ENCODE peak calls at places on chromosomes 12 and 14, in four cellular contexts. I is colonic mucosa, M is heart left ventricle, B is lung. D is an unnamed sample.

GRCh38 chr12:4909734-4910501 is at the start of gene KCNA1:
- DNase-seq in I (no peak), B (no peak), M (no peak), D (no peak)

GRCh38 chr12:3010214-3010930 is 51.2 kb downstream of the TEAD4 start:
- DNase-seq in I (no peak), B (no peak), M (no peak), D (no peak)

GRCh38 chr14:31206536-31207286 is 882 bp downstream of the HECTD1 start:
- DNase-seq in M (peak; percentile 19), B (peak; percentile 41), I (peak; percentile 53), D (no peak)

GRCh38 chr12:31217356-31218130 is 108.4 kb downstream of the SINHCAF start:
- DNase-seq in M (no peak), I (no peak), B (no peak), D (no peak)

GRCh38 chr12:80937391-80938238 is at the start of gene LIN7A:
- DNase-seq in I (peak; percentile 17), M (peak; percentile 50), B (peak; percentile 35), D (peak; percentile 39)

GRCh38 chr12:102824218-102824835 is 92.7 kb downstream of the PAH start:
- DNase-seq in I (no peak), B (no peak), M (peak; percentile 20), D (peak; percentile 14)

GRCh38 chr14:54803926-54804719 is 98.5 kb downstream of the GCH1 start:
- DNase-seq in B (no peak), M (no peak), I (no peak), D (no peak)

GRCh38 chr12:130924946-130925345 is 28.8 kb upstream of the ADGRD1 start:
- DNase-seq in M (no peak), B (no peak), I (no peak), D (no peak)

GRCh38 chr12:75528692-75529091 is 17.3 kb upstream of the KRR1 start:
- DNase-seq in B (no peak), M (no peak), I (no peak), D (no peak)

GRCh38 chr14:61476105-61476736 is 154.8 kb downstream of the PRKCH start:
- DNase-seq in I (no peak), B (no peak), M (no peak), D (no peak)

GRCh38 chr12:2578191-2578590 is 216.6 kb upstream of the FKBP4 start:
- DNase-seq in M (no peak), I (no peak), B (no peak), D (no peak)

GRCh38 chr12:82801951-82802610 is 115.4 kb downstream of the TMTC2 start:
- DNase-seq in B (no peak), I (no peak), M (no peak), D (no peak)

GRCh38 chr12:54383041-54383609 is 1.4 kb downstream of the ZNF385A start:
- DNase-seq in I (no peak), M (no peak), B (no peak), D (peak; percentile 78)

GRCh38 chr12:92439397-92439779 is 263.4 kb upstream of the PLEKHG7 start:
- DNase-seq in I (no peak), M (no peak), B (no peak), D (no peak)

GRCh38 chr14:22506778-22507351 is 82.2 kb downstream of the DAD1 start:
- DNase-seq in I (no peak), B (no peak), M (no peak), D (no peak)

GRCh38 chr12:22283006-22283506 is 51.5 kb downstream of the ST8SIA1 start:
- DNase-seq in M (no peak), B (no peak), I (no peak), D (peak; percentile 31)

GRCh38 chr14:49898485-49898884 is 5.6 kb downstream of the ARF6 start:
- DNase-seq in M (no peak), I (no peak), B (no peak), D (no peak)

GRCh38 chr12:108980831-108981618 is 39.8 kb downstream of the SVOP start:
- DNase-seq in B (no peak), M (peak; percentile 34), I (no peak), D (no peak)

GRCh38 chr12:31222620-31223222 is 103.2 kb downstream of the SINHCAF start:
- DNase-seq in B (no peak), M (no peak), I (no peak), D (no peak)

GRCh38 chr14:54621686-54622085 is 54.8 kb downstream of the SAMD4A start:
- DNase-seq in B (no peak), I (no peak), M (no peak), D (no peak)

GRCh38 chr12:104358353-104359003 is 54.9 kb downstream of the EID3 start:
- DNase-seq in I (peak; percentile 73), M (peak; percentile 55), B (peak; percentile 63), D (no peak)

GRCh38 chr12:120940799-120941198 is 36.6 kb upstream of the SPPL3 start:
- DNase-seq in I (no peak), M (no peak), B (no peak), D (no peak)

GRCh38 chr14:97109234-97109633 is 312.1 kb downstream of the VRK1 start:
- DNase-seq in I (no peak), B (no peak), M (no peak), D (no peak)

GRCh38 chr12:52063081-52063985 is 6.4 kb upstream of the ATG101 start:
- DNase-seq in I (no peak), M (peak; percentile 60), B (no peak), D (no peak)
- H3K4me1 ChIP-seq in I (peaks cover 6% of the 10 kb centered on the region), M (no peaks in the 10 kb centered on the region), B (no peaks in the 10 kb centered on the region), D (peaks cover 9% of the 10 kb centered on the region)

GRCh38 chr12:124867389-124867930 is 3.8 kb upstream of the SCARB1 start:
- DNase-seq in M (no peak), I (no peak), B (no peak), D (no peak)

GRCh38 chr12:124868252-124868965 is 4.7 kb upstream of the SCARB1 start:
- DNase-seq in M (no peak), I (no peak), B (no peak), D (no peak)

GRCh38 chr12:124866195-124866882 is 2.7 kb upstream of the SCARB1 start:
- DNase-seq in M (no peak), B (no peak), I (no peak), D (no peak)

GRCh38 chr12:124865728-124866127 is 2.1 kb upstream of the SCARB1 start:
- DNase-seq in B (peak; percentile 34), M (no peak), I (no peak), D (no peak)

GRCh38 chr12:124866883-124867232 is 3.2 kb upstream of the SCARB1 start:
- DNase-seq in B (no peak), M (no peak), I (no peak), D (no peak)
- H3K4me1 ChIP-seq in B (no peaks in the 10 kb centered on the region), M (peaks cover 5% of the 10 kb centered on the region), I (peaks cover 8% of the 10 kb centered on the region), D (peaks cover 28% of the 10 kb centered on the region)

GRCh38 chr12:117664169-117664568 is 302.7 kb upstream of the NOS1 start:
- DNase-seq in B (no peak), M (no peak), I (no peak), D (no peak)
- H3K4me1 ChIP-seq in B (no peaks in the 10 kb centered on the region), M (no peaks in the 10 kb centered on the region), I (no peaks in the 10 kb centered on the region), D (no peaks in the 10 kb centered on the region)

DNA sequence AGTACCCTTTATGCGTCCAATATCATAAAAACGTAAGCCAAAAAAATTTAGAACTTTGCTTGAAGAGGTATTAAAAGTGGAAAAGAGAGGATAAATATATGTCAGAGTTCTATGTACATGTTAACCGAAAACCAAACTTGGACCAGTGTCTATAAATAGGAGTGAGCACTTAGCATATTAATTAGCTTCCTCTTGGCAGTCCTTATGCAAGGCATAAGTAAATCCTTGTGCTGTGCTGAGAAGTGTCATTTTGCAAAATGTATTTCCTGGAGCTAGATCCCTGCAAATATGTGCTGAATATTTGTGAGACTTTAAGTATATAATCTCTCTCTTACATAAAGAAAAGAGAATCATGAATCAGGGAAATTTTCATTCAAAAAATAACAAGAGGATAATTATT is 325.9 kb downstream of the PDZRN4 start:
- DNase-seq in B (no peak), M (no peak), I (no peak), D (no peak)
- H3K4me1 ChIP-seq in B (no peaks in the 10 kb centered on the region), M (no peaks in the 10 kb centered on the region), I (no peaks in the 10 kb centered on the region), D (no peaks in the 10 kb centered on the region)

GRCh38 chr14:100107236-100107635 is 42.0 kb downstream of the EVL start:
- DNase-seq in M (no peak), B (no peak), I (no peak), D (no peak)
- H3K4me1 ChIP-seq in M (no peaks in the 10 kb centered on the region), B (peaks cover 9% of the 10 kb centered on the region), I (no peaks in the 10 kb centered on the region), D (no peaks in the 10 kb centered on the region)

D was measured in SJSA1.